ENCODE peak calls at places on chromosomes 2 and 18, in six cellular contexts. R is BE2C, J is spleen, S is heart left ventricle, N is body of pancreas, I is heart right ventricle. C is an unnamed sample. For H3K27me3, H3K4me1 and H3K36me3, the result is how much of the 10 kb centered on the place peaks cover.

GRCh38 chr2:190755796-190756415 is 107.0 kb downstream of the NAB1 start:
- DNase-seq in R (no peak), J (no peak), S (no peak), N (no peak), I (no peak), C (no peak)

GRCh38 chr2:174235680-174236079 is 12.7 kb downstream of the OLA1 start:
- DNase-seq in R (no peak), J (no peak), S (no peak), N (no peak), I (no peak), C (no peak)

GRCh38 chr2:240595381-240596079 is 9.0 kb downstream of the CAPN10 start:
- DNase-seq in R (peak), J (peak), S (no peak), N (no peak), I (no peak), C (peak)

GRCh38 chr2:84901593-84902120 is 3.8 kb upstream of the TMSB10 start:
- DNase-seq in R (no peak), J (no peak), S (no peak), N (no peak), I (no peak), C (no peak)

GRCh38 chr18:57397440-57397839 is 37.7 kb upstream of the ONECUT2 start:
- DNase-seq in R (no peak), J (no peak), S (no peak), N (no peak), I (no peak), C (no peak)

GRCh38 chr2:65265090-65266045 is 37.7 kb downstream of the ACTR2 start:
- DNase-seq in R (peak), J (no peak), S (no peak), N (peak), I (no peak), C (no peak)

GRCh38 chr18:50405582-50406271 is 30.9 kb downstream of the SKA1 start:
- DNase-seq in R (no peak), J (no peak), S (no peak), N (no peak), I (no peak), C (no peak)

GRCh38 chr18:54812885-54813284 is 15.4 kb upstream of the RAB27B start:
- DNase-seq in R (no peak), J (no peak), S (no peak), N (no peak), I (no peak), C (no peak)

GRCh38 chr2:67840460-67841068 is 222.2 kb downstream of the C1D start:
- DNase-seq in R (peak), J (peak), S (peak), N (peak), I (peak), C (no peak)

GRCh38 chr2:165533331-165533730 is 63.8 kb downstream of the CSRNP3 start:
- DNase-seq in R (no peak), J (no peak), S (no peak), N (no peak), I (no peak), C (no peak)

GRCh38 chr2:157559061-157559460 is 69.6 kb downstream of the ACVR1C start:
- DNase-seq in R (no peak), J (no peak), S (no peak), N (no peak), I (no peak), C (no peak)

GRCh38 chr18:12748671-12749070 is 45.8 kb downstream of the PSMG2 start:
- DNase-seq in R (no peak), J (no peak), S (no peak), N (no peak), I (no peak), C (no peak)

GRCh38 chr18:46754661-46755292 is 2.1 kb downstream of the ST8SIA5 start:
- DNase-seq in R (no peak), J (no peak), S (peak), N (no peak), I (no peak), C (no peak)

GRCh38 chr18:3693385-3693784 is 243.4 kb downstream of the TGIF1 start:
- DNase-seq in R (no peak), J (no peak), S (no peak), N (no peak), I (no peak), C (no peak)

GRCh38 chr2:44169155-44169898 is 652 bp downstream of the PPM1B start:
- DNase-seq in R (peak), J (no peak), S (peak), N (peak), I (no peak), C (peak)

GRCh38 chr2:82690757-82691411 is 1768.2 kb downstream of the SUCLG1 start:
- DNase-seq in R (no peak), J (no peak), S (no peak), N (no peak), I (no peak), C (no peak)

GRCh38 chr2:187502467-187502866 is 51.8 kb downstream of the TFPI start:
- DNase-seq in R (no peak), J (no peak), S (no peak), N (no peak), I (no peak), C (no peak)

GRCh38 chr2:173511357-173511756 is 156.7 kb downstream of the CDCA7 start:
- DNase-seq in R (no peak), J (no peak), S (no peak), N (no peak), I (no peak), C (no peak)

GRCh38 chr2:45649855-45650806 is 1.3 kb upstream of the PRKCE start:
- DNase-seq in R (peak), J (peak), S (peak), N (peak), I (peak), C (peak)

GRCh38 chr2:66929632-66930385 is 467.3 kb upstream of the ETAA1 start:
- DNase-seq in R (peak), J (peak), S (peak), N (peak), I (peak), C (no peak)

GRCh38 chr2:112692496-112692911 is 28.3 kb upstream of the NT5DC4 start:
- DNase-seq in R (no peak), J (no peak), S (no peak), N (no peak), I (no peak), C (no peak)

GRCh38 chr18:49319590-49319989 is 140.9 kb downstream of the DYM start:
- DNase-seq in R (no peak), J (no peak), S (no peak), N (no peak), I (no peak), C (no peak)

GRCh38 chr18:12946549-12947354 is 1.1 kb upstream of the SEH1L start:
- DNase-seq in R (peak), J (no peak), S (peak), N (no peak), I (peak), C (no peak)

GRCh38 chr2:163779970-163780597 is 44.3 kb upstream of the FIGN start:
- DNase-seq in R (no peak), J (no peak), S (no peak), N (peak), I (no peak), C (no peak)

GRCh38 chr2:223101340-223102039 is 49.5 kb downstream of the KCNE4 start:
- DNase-seq in R (peak), J (no peak), S (no peak), N (peak), I (no peak), C (no peak)

GRCh38 chr2:71568103-71568502 is 114.7 kb downstream of the DYSF start:
- DNase-seq in R (no peak), J (no peak), S (no peak), N (no peak), I (no peak), C (no peak)

GRCh38 chr2:223613017-223613950 is 11.1 kb upstream of the SCG2 start:
- DNase-seq in R (peak), J (no peak), S (peak), N (peak), I (peak), C (no peak)

GRCh38 chr2:67846341-67847070 is 216.3 kb downstream of the C1D start:
- DNase-seq in R (peak), J (no peak), S (peak), N (peak), I (peak), C (no peak)

GRCh38 chr2:98350411-98350810 is 4.2 kb downstream of the CNGA3 start:
- DNase-seq in R (no peak), J (no peak), S (no peak), N (no peak), I (no peak), C (no peak)
- H3K27me3 ChIP-seq in R (under half), J (half or more), S (half or more), N (under half), I (half or more), C (under half)

GRCh38 chr2:98869868-98870267 is 66.2 kb downstream of the CRACDL start:
- DNase-seq in R (no peak), J (no peak), S (peak), N (peak), I (no peak), C (no peak)
- H3K4me1 ChIP-seq in R (under half), J (under half), S (under half), N (under half), I (under half), C (under half)

DNA sequence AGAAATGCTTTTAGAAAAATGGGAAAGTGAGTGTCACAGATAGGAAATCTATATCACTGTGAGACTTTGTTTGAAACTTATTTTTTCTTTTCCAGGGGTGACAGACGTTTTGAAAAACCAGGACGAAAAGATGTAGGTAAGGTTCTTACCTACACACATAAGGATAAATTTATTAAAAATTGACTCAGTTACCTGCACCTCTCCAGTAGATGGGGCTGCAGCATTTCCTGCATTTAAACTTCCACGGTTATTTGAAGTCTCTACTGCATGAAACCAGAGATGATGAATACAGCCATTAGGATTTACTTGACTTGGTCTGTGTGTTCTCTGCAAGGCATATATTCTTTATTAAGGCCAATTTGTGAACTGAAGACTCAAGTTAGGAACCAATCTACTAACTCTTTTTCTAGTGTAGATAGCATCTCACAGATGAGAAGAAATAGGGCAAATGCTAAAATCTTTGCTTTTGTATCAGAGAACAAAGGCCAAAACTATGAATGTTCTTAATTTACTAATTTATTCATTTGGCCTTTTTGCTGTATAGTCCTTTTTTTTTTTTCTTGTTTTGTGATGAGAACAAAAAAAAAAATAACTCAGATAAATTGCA is 15.0 kb downstream of the KCNJ13 start:
- DNase-seq in R (peak), J (no peak), S (no peak), N (peak), I (no peak), C (peak)
- H3K36me3 ChIP-seq in R (under half), J (under half), S (half or more), N (under half), I (under half), C (under half)

GRCh38 chr2:148704247-148704646 is 59.7 kb downstream of the EPC2 start:
- DNase-seq in R (no peak), J (no peak), S (no peak), N (no peak), I (no peak), C (no peak)
- H3K27me3 ChIP-seq in R (under half), J (under half), S (under half), N (under half), I (under half), C (under half)

GRCh38 chr2:100141906-100142305 is 484 bp downstream of the AFF3 start:
- DNase-seq in R (no peak), J (no peak), S (no peak), N (no peak), I (no peak), C (peak)
- H3K4me1 ChIP-seq in R (under half), J (under half), S (under half), N (under half), I (under half), C (under half)

DNA sequence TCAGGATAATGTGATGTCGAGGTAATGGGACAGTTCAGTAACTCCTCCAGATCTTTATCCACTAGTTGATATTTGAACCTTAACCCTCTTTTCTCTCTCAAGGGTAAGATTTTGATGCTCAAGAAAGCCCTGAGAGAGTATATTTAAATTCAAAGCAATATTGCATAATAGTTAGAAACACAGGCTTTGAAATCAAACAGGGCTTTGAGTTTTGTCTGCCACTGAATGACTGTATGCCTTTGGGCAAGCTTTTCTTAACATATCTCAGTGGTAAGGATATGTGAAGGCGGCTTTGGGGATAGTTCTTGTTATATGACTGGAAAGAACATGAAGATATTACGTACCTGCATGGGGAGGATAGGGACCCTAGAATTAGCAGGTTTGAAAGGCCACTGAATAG is 11.1 kb downstream of the ITPRID2 start:
- DNase-seq in R (no peak), J (no peak), S (no peak), N (no peak), I (no peak), C (no peak)
- H3K36me3 ChIP-seq in R (under half), J (under half), S (half or more), N (under half), I (under half), C (under half)

GRCh38 chr18:21915546-21915945 is 175.0 kb downstream of the MIB1 start:
- DNase-seq in R (no peak), J (no peak), S (no peak), N (no peak), I (no peak), C (no peak)

GRCh38 chr18:21911551-21911950 is 171.0 kb downstream of the MIB1 start:
- DNase-seq in R (no peak), J (no peak), S (no peak), N (no peak), I (no peak), C (no peak)

GRCh38 chr18:21914739-21915319 is 174.2 kb downstream of the MIB1 start:
- DNase-seq in R (peak), J (no peak), S (no peak), N (peak), I (no peak), C (no peak)

GRCh38 chr18:21910906-21911305 is 170.3 kb downstream of the MIB1 start:
- DNase-seq in R (no peak), J (no peak), S (no peak), N (no peak), I (no peak), C (no peak)

GRCh38 chr18:21912339-21913239 is 172.0 kb downstream of the MIB1 start:
- DNase-seq in R (peak), J (no peak), S (no peak), N (no peak), I (no peak), C (no peak)
- H3K27me3 ChIP-seq in R (under half), J (under half), S (under half), N (under half), I (under half), C (under half)

GRCh38 chr18:63264871-63265270 is 54.7 kb downstream of the BCL2 start:
- DNase-seq in R (peak), J (no peak), S (peak), N (peak), I (no peak), C (no peak)

GRCh38 chr18:63261029-63261428 is 58.5 kb downstream of the BCL2 start:
- DNase-seq in R (no peak), J (no peak), S (no peak), N (no peak), I (no peak), C (no peak)

GRCh38 chr18:63263444-63263843 is 56.1 kb downstream of the BCL2 start:
- DNase-seq in R (no peak), J (no peak), S (no peak), N (no peak), I (no peak), C (no peak)

GRCh38 chr18:63260075-63260754 is 59.4 kb downstream of the BCL2 start:
- DNase-seq in R (no peak), J (no peak), S (no peak), N (no peak), I (no peak), C (no peak)

DNA sequence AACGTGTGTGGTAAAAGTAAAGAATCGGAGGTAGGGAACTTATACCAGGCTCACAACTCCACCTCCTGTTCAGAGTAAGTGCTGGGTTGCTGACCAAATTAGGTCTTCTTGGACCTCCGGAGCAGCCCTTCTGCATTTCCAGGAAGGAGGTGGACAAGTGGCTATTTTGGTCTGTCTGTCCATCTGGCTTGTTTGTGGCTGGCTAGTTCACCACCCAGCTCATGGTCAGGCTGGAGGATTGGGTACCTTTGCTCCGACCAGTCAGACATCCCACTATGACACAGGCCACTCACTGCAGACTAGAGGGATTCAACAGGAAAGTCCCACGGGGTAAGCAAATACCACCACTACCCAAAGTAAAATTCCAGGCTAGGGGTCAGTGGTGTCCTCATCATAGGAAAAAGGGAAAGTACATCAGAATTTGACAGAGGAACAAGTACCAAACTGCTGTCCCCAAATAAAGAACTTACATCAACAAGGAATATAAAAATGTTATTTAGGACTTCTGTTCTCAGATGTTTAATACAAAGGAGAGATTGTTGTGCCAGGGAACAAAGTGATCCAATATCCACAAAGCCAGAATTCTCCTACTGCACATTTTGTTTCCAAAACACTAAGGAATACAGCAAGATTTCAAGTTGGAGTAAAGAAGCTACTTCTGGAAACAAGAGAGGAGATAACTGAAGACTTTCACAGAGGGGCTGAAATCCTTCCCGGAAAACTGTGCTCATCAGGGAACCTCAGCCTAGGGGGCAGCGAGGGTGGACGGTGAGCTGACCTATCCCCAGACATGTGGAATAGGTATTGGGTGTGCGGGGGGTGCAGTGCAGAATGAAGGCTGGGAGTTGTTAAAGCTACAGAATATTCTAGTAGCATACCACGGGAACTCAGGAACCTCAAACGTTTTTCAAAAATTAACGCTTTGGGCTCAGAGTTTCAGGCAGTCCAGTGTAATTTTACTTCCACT is 56.9 kb downstream of the BCL2 start:
- DNase-seq in R (no peak), J (no peak), S (no peak), N (no peak), I (no peak), C (no peak)
- H3K4me1 ChIP-seq in R (under half), J (under half), S (under half), N (under half), I (under half), C (under half)

GRCh38 chr2:161352718-161353117 is 44.5 kb downstream of the PSMD14 start:
- DNase-seq in R (no peak), J (no peak), S (no peak), N (no peak), I (no peak), C (no peak)

GRCh38 chr2:161355985-161356384 is 47.8 kb downstream of the PSMD14 start:
- DNase-seq in R (no peak), J (no peak), S (no peak), N (no peak), I (no peak), C (no peak)

GRCh38 chr2:161353543-161353942 is 45.3 kb downstream of the PSMD14 start:
- DNase-seq in R (no peak), J (no peak), S (no peak), N (no peak), I (no peak), C (no peak)

GRCh38 chr2:161355106-161355505 is 46.9 kb downstream of the PSMD14 start:
- DNase-seq in R (no peak), J (no peak), S (no peak), N (no peak), I (no peak), C (no peak)

GRCh38 chr2:161354106-161354505 is 45.9 kb downstream of the PSMD14 start:
- DNase-seq in R (no peak), J (no peak), S (no peak), N (no peak), I (no peak), C (no peak)
- H3K36me3 ChIP-seq in R (under half), J (under half), S (under half), N (under half), I (under half), C (under half)

GRCh38 chr2:230958803-230959756 is 34.0 kb upstream of the GPR55 start:
- DNase-seq in R (no peak), J (no peak), S (no peak), N (no peak), I (no peak), C (no peak)
- H3K27me3 ChIP-seq in R (under half), J (under half), S (under half), N (under half), I (half or more), C (under half)

C was measured in CD4-positive, CD25-positive, alpha-beta regulatory T cell.